ENCODE peak calls at places on chromosome 2, in six cellular contexts. B, N, L, M, T and R are unnamed samples.

GRCh38 chr2:180291060-180291459 is 284.0 kb upstream of the CWC22 start:
- DNase-seq in B (no peak), N (peak; percentile 41), M (peak; percentile 19), T (peak; percentile 72), L (no peak), R (no peak)

GRCh38 chr2:150644298-150645067 is 157.0 kb upstream of the RND3 start:
- DNase-seq in M (no peak), T (peak; percentile 73), L (no peak), B (no peak), N (peak; percentile 55), R (no peak)

GRCh38 chr2:167480232-167480985 is 592.1 kb downstream of the XIRP2 start:
- DNase-seq in M (no peak), B (no peak), L (peak; percentile 40), T (no peak), N (no peak), R (no peak)

GRCh38 chr2:233386382-233387041 is 32.2 kb downstream of the DGKD start:
- DNase-seq in N (peak; percentile 47), L (peak; percentile 54), B (no peak), M (no peak), T (peak; percentile 61), R (peak; percentile 52)

GRCh38 chr2:1749750-1750149 is 5.4 kb upstream of the PXDN start:
- DNase-seq in N (no peak), T (no peak), L (no peak), M (no peak), B (no peak), R (no peak)

GRCh38 chr2:88117976-88118375 is 9.9 kb downstream of the FABP1 start:
- DNase-seq in B (no peak), N (no peak), M (no peak), T (no peak), L (no peak), R (no peak)

GRCh38 chr2:119678021-119678656 is 862 bp upstream of the TMEM177 start:
- DNase-seq in L (no peak), N (no peak), M (no peak), B (no peak), T (no peak), R (no peak)

GRCh38 chr2:4518596-4518995 is 815.2 kb downstream of the DCDC2C start:
- DNase-seq in B (no peak), N (no peak), L (no peak), T (no peak), M (no peak), R (no peak)

GRCh38 chr2:101012706-101013181 is 10.7 kb downstream of the RPL31 start:
- DNase-seq in B (no peak), L (peak; percentile 51), N (peak; percentile 44), T (peak; percentile 59), M (peak; percentile 16), R (peak; percentile 54)

GRCh38 chr2:241780939-241781569 is 4.4 kb downstream of the GAL3ST2 start:
- DNase-seq in N (no peak), M (no peak), B (no peak), L (no peak), T (no peak), R (no peak)

GRCh38 chr2:201466050-201466660 is 14.6 kb downstream of the STRADB start:
- DNase-seq in N (peak; percentile 89), T (peak; percentile 70), B (no peak), M (peak; percentile 42), L (no peak), R (peak; percentile 89)

GRCh38 chr2:227324671-227325055 is 388 bp upstream of the MFF start:
- DNase-seq in N (no peak), T (no peak), L (peak; percentile 37), M (no peak), B (no peak), R (no peak)

GRCh38 chr2:217478831-217479435 is 523.9 kb downstream of the TNS1 start:
- DNase-seq in M (no peak), L (no peak), B (no peak), T (no peak), N (no peak), R (no peak)

GRCh38 chr2:156147594-156148330 is 184.8 kb downstream of the NR4A2 start:
- DNase-seq in N (peak; percentile 4), M (no peak), T (no peak), L (peak; percentile 29), B (no peak), R (no peak)

GRCh38 chr2:237488901-237489860 is 2.1 kb downstream of the MLPH start:
- DNase-seq in B (no peak), T (no peak), M (no peak), L (no peak), N (peak; percentile 65), R (no peak)

GRCh38 chr2:29698216-29698615 is 223.2 kb downstream of the ALK start:
- DNase-seq in B (no peak), N (no peak), L (no peak), T (no peak), M (no peak), R (no peak)

GRCh38 chr2:127664895-127665225 is 10.5 kb downstream of the LIMS2 start:
- DNase-seq in N (no peak), T (no peak), M (no peak), L (no peak), B (no peak), R (no peak)

GRCh38 chr2:207163815-207164747 is 1.7 kb downstream of the KLF7 start:
- DNase-seq in L (peak; percentile 50), M (no peak), B (no peak), T (peak; percentile 78), N (peak; percentile 59), R (peak; percentile 52)

GRCh38 chr2:46122318-46122970 is 174.8 kb upstream of the EPAS1 start:
- DNase-seq in B (no peak), T (no peak), L (no peak), M (no peak), N (no peak), R (peak; percentile 80)

GRCh38 chr2:128093762-128094161 is 2.8 kb downstream of the UGGT1 start:
- DNase-seq in L (no peak), M (no peak), T (no peak), N (no peak), B (no peak), R (no peak)

GRCh38 chr2:100365434-100365833 is 43.1 kb upstream of the LONRF2 start:
- DNase-seq in L (no peak), T (peak; percentile 82), M (peak; percentile 97), B (no peak), N (peak; percentile 93), R (peak; percentile 70)

GRCh38 chr2:198287706-198288105 is 483.3 kb downstream of the PLCL1 start:
- DNase-seq in L (no peak), N (peak; percentile 44), B (no peak), T (no peak), M (no peak), R (no peak)

GRCh38 chr2:157246212-157247067 is 11.1 kb upstream of the GALNT5 start:
- DNase-seq in B (no peak), L (peak; percentile 89), M (peak; percentile 85), T (peak; percentile 70), N (peak; percentile 92), R (peak; percentile 42)

GRCh38 chr2:101328474-101329007 is 20.0 kb upstream of the RNF149 start:
- DNase-seq in B (no peak), M (no peak), L (peak; percentile 36), N (peak; percentile 68), T (peak; percentile 39), R (no peak)

GRCh38 chr2:43851026-43851980 is 12.5 kb downstream of the ABCG8 start:
- DNase-seq in N (no peak), M (no peak), B (no peak), L (no peak), T (no peak), R (no peak)

GRCh38 chr2:226121339-226121738 is 678.3 kb downstream of the IRS1 start:
- DNase-seq in N (peak; percentile 68), M (no peak), B (no peak), L (no peak), T (peak; percentile 27), R (no peak)

GRCh38 chr2:28613181-28613580 is 117.3 kb downstream of the PLB1 start:
- DNase-seq in N (no peak), M (no peak), B (no peak), T (no peak), L (no peak), R (no peak)

GRCh38 chr2:235859651-235860050 is 308.5 kb downstream of the GBX2 start:
- DNase-seq in B (no peak), M (no peak), T (peak; percentile 78), N (peak; percentile 61), L (no peak), R (no peak)

GRCh38 chr2:144580521-144581153 is 60.7 kb upstream of the ZEB2 start:
- DNase-seq in B (no peak), T (no peak), L (no peak), M (no peak), N (no peak), R (no peak)

DNA sequence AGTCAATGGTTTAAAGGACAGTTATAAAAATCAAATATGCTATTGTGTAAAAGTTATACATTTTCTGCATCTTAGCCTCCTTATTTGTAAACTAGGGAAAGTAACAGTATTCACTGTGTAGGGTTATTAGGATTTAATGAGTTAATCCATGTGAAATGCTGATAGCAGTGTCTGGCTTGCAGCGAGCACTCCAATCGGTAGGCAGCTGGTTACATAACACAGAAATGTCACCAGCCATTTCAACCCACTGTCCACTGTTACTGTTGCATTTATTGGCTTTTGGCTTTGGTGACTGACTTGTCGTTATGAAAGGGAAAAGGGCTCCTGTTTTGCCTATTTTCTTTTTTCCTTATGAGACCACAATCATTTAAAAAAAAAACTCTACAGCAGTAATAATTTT is 38.9 kb downstream of the ID2 start:
- DNase-seq in B (no peak), L (no peak), N (no peak), T (no peak), M (no peak), R (no peak)
- TF ChIP-seq CTCF in B (no peak), L (no peak), N (no peak), T (no peak), M (no peak), R (no peak)

DNA sequence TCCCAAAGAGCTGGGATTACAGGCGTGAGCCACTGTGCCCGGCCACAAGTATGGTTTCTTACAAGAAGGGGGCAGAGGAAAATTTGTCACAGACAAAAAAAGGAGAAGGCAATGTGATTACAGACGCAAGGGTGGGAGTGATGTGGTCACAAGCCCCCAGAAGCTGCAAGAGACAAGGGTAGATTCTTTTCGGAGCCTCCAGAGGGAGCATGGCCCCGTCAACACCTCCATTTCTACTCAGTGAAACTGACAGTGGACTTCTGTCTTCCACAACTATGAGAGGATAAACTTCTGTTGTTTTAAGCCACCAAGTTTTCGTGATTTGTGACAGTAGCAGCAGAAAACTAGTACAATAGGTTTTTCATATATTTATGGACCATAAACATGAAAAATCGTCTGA is 2.1 kb upstream of the TCF7L1 start:
- DNase-seq in N (peak; percentile 27), T (peak; percentile 59), B (no peak), M (no peak), L (peak; percentile 17), R (peak; percentile 47)
- TF ChIP-seq CTCF in N (peak; percentile 64), T (peak; percentile 51), B (peak; percentile 42), M (peak; percentile 67), L (no peak), R (peak; percentile 58)

GRCh38 chr2:2828774-2829368 is 497.8 kb upstream of the MYT1L start:
- DNase-seq in B (no peak), L (no peak), T (peak; percentile 34), M (no peak), N (no peak), R (no peak)
- TF ChIP-seq CTCF in B (no peak), L (no peak), T (no peak), M (no peak), N (no peak), R (no peak)

DNA sequence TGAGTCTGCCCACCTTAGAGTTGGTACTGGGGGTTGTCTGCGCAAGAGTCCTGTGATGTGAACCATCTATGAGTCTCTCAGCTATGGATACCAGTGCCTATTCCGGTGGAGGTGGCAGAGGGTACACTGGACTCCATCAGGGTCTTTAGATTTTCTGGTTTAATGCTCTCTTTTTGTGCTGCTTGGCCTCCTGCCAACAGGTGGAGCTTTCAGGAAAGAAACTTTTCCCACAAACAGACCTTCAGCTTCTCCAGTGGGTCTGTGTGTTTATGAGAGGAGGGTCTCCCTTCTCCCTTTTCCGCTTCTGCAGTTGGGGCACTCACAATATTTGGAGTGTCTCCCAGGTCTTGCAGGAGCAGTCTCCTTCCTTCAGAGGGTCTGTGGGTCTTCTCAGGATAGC is 1721.9 kb upstream of the SLC39A10 start:
- DNase-seq in B (no peak), N (no peak), L (no peak), T (no peak), M (no peak), R (no peak)
- TF ChIP-seq CTCF in B (no peak), N (no peak), L (no peak), T (no peak), M (no peak), R (no peak)